ENCODE peak calls at places on chromosomes 2 and 18, in four cellular contexts. P is H54, T is bronchial epithelial cell, R is left lung. S is an unnamed sample.
A peak's percentile ranks its signal among the peaks of the same experiment; 100 is the strongest.

GRCh38 chr2:143477724-143478443 is 348.7 kb downstream of the ARHGAP15 start:
- DNase-seq in T (no peak), P (no peak), R (no peak), S (no peak)

GRCh38 chr2:235098273-235098672 is 146.5 kb downstream of the SH3BP4 start:
- DNase-seq in P (no peak), T (peak; percentile 14), R (no peak), S (no peak)

GRCh38 chr2:175854665-175855064 is 147.4 kb downstream of the LNPK start:
- DNase-seq in R (no peak), T (no peak), P (no peak), S (no peak)

GRCh38 chr2:237465515-237466227 is 21.4 kb upstream of the MLPH start:
- DNase-seq in P (peak; percentile 74), R (no peak), T (peak; percentile 95), S (no peak)

GRCh38 chr2:61218076-61218816 is 56.3 kb downstream of the C2orf74 start:
- DNase-seq in R (no peak), T (no peak), P (no peak), S (no peak)

GRCh38 chr2:161414385-161415040 is 1.6 kb upstream of the TBR1 start:
- DNase-seq in T (no peak), R (peak; percentile 40), P (peak; percentile 67), S (no peak)

GRCh38 chr18:6928359-6928758 is 189.2 kb downstream of the LAMA1 start:
- DNase-seq in P (no peak), T (no peak), R (no peak), S (no peak)

GRCh38 chr2:239148495-239149200 is 252.2 kb downstream of the HDAC4 start:
- DNase-seq in R (peak; percentile 26), P (no peak), T (no peak), S (no peak)

GRCh38 chr2:233498126-233498525 is 68.5 kb downstream of the USP40 start:
- DNase-seq in R (no peak), T (no peak), P (no peak), S (no peak)

GRCh38 chr2:241011751-241012510 is 13.5 kb downstream of the SNED1 start:
- DNase-seq in P (no peak), T (no peak), R (no peak), S (no peak)

GRCh38 chr2:117190856-117191255 is 623.6 kb upstream of the DDX18 start:
- DNase-seq in P (no peak), R (no peak), T (no peak), S (no peak)

GRCh38 chr2:186349508-186349907 is 136.6 kb upstream of the ZC3H15 start:
- DNase-seq in P (peak; percentile 15), R (no peak), T (peak; percentile 94), S (no peak)

GRCh38 chr2:223260681-223261080 is 208.7 kb downstream of the KCNE4 start:
- DNase-seq in R (no peak), T (peak; percentile 85), P (no peak), S (no peak)

GRCh38 chr18:13424377-13424776 is 205.8 kb downstream of the LDLRAD4 start:
- DNase-seq in R (no peak), P (no peak), T (no peak), S (no peak)

GRCh38 chr2:117127680-117128079 is 686.8 kb upstream of the DDX18 start:
- DNase-seq in P (no peak), R (no peak), T (no peak), S (no peak)

GRCh38 chr2:230155359-230155758 is 64.4 kb downstream of the SP110 start:
- DNase-seq in R (no peak), P (no peak), T (no peak), S (no peak)

GRCh38 chr2:31319391-31320175 is 85.6 kb downstream of the EHD3 start:
- DNase-seq in R (peak; percentile 49), P (no peak), T (no peak), S (no peak)

GRCh38 chr2:25899404-25899925 is 21.2 kb upstream of the ASXL2 start:
- DNase-seq in T (peak; percentile 27), R (no peak), P (no peak), S (no peak)

GRCh38 chr2:107361951-107362350 is 464.7 kb upstream of the RGPD4 start:
- DNase-seq in R (no peak), P (no peak), T (no peak), S (no peak)

GRCh38 chr2:236119476-236119875 is 48.7 kb downstream of the GBX2 start:
- DNase-seq in P (no peak), T (no peak), R (no peak), S (no peak)

GRCh38 chr2:231190531-231191197 is 7.8 kb upstream of the ARMC9 start:
- DNase-seq in T (peak; percentile 21), P (peak; percentile 69), R (peak; percentile 63), S (no peak)

GRCh38 chr2:219163156-219163555 is 2.5 kb upstream of the NHEJ1 start:
- DNase-seq in T (no peak), P (no peak), R (no peak), S (no peak)

GRCh38 chr2:5365871-5366461 is 326.2 kb upstream of the SOX11 start:
- DNase-seq in P (peak; percentile 51), T (peak; percentile 3), R (peak; percentile 44), S (peak; percentile 59)

GRCh38 chr18:32879497-32879896 is 106.7 kb upstream of the KLHL14 start:
- DNase-seq in R (no peak), T (no peak), P (no peak), S (no peak)

GRCh38 chr2:9331704-9332103 is 91.6 kb downstream of the ITGB1BP1 start:
- DNase-seq in T (peak; percentile 70), P (no peak), R (no peak), S (no peak)

GRCh38 chr2:240507778-240508251 is 50.0 kb downstream of the ANKMY1 start:
- DNase-seq in P (no peak), T (no peak), R (no peak), S (no peak)

GRCh38 chr18:13240060-13240725 is 21.6 kb downstream of the LDLRAD4 start:
- DNase-seq in R (no peak), P (no peak), T (no peak), S (no peak)

GRCh38 chr2:112582314-112582746 is 2.1 kb upstream of the CHCHD5 start:
- DNase-seq in T (peak; percentile 66), R (no peak), P (peak; percentile 14), S (no peak)

GRCh38 chr2:109109342-109109741 is 19.7 kb upstream of the SH3RF3 start:
- DNase-seq in R (no peak), P (no peak), T (no peak), S (no peak)

GRCh38 chr2:98768765-98769476 is 38.0 kb upstream of the MGAT4A start:
- DNase-seq in R (no peak), T (peak; percentile 7), P (no peak), S (no peak)

GRCh38 chr2:162457021-162457420 is 113.1 kb downstream of the GCA start:
- DNase-seq in T (no peak), P (no peak), R (no peak), S (no peak)

GRCh38 chr18:58216071-58216471 is 172.0 kb downstream of the NEDD4L start:
- DNase-seq in R (no peak), T (peak; percentile 59), P (no peak), S (no peak)

GRCh38 chr2:127124426-127124825 is 17.5 kb upstream of the BIN1 start:
- DNase-seq in R (no peak), T (no peak), P (no peak), S (no peak)

GRCh38 chr18:76368976-76369375 is 126.1 kb downstream of the ZNF516 start:
- DNase-seq in R (no peak), P (no peak), T (no peak), S (no peak)

GRCh38 chr18:77131100-77131651 is 1.4 kb downstream of the MBP start:
- DNase-seq in R (peak; percentile 86), T (no peak), P (no peak), S (peak; percentile 68)

GRCh38 chr2:158740591-158740990 is 54.5 kb upstream of the DAPL1 start:
- DNase-seq in P (no peak), R (no peak), T (peak; percentile 60), S (no peak)

GRCh38 chr2:168454737-168455691 is 1.1 kb upstream of the CERS6 start:
- DNase-seq in T (no peak), P (no peak), R (no peak), S (no peak)